ENCODE peak calls at places on chromosomes 7 and 10, in seven cellular contexts. M is fibroblast of lung; G is CD8-positive, alpha-beta T cell; Z is AG09309; A is NCI-H2081; T is effector CD4-positive, alpha-beta T cell; Y is LHCN-M2. R is an unnamed sample.

GRCh38 chr10:17214486-17214885 is 13.0 kb upstream of the TRDMT1 start:
- DNase-seq in G (no peak), Z (no peak), T (no peak), M (no peak), Y (no peak), A (no peak), R (no peak)

GRCh38 chr10:95655571-95656290 is 780 bp downstream of the ALDH18A1 start:
- DNase-seq in M (peak; percentile 36), Z (no peak), G (no peak), Y (peak; percentile 44), A (no peak), T (no peak), R (no peak)

GRCh38 chr10:9239298-9239697 is 1184.8 kb downstream of the GATA3 start:
- DNase-seq in T (no peak), M (no peak), A (no peak), Z (no peak), G (no peak), Y (no peak), R (peak; percentile 88)

GRCh38 chr10:13349776-13350274 is 1.7 kb upstream of the SEPHS1 start:
- DNase-seq in M (peak; percentile 48), G (no peak), T (no peak), A (no peak), Y (peak; percentile 52), Z (no peak), R (no peak)

GRCh38 chr10:100009283-100009792 is 409 bp downstream of the DNMBP start:
- DNase-seq in G (no peak), A (peak; percentile 14), Y (peak; percentile 52), M (peak; percentile 49), T (no peak), Z (no peak), R (no peak)

GRCh38 chr10:125060851-125061556 is 99.4 kb downstream of the CTBP2 start:
- DNase-seq in Z (peak; percentile 81), Y (peak; percentile 73), G (peak; percentile 9), M (peak; percentile 87), A (peak; percentile 25), T (no peak), R (peak; percentile 41)

GRCh38 chr10:2964632-2965296 is 102.6 kb upstream of the PFKP start:
- DNase-seq in T (no peak), A (no peak), Y (no peak), Z (no peak), G (no peak), M (no peak), R (no peak)

GRCh38 chr10:5343561-5343960 is 21.2 kb upstream of the UCN3 start:
- DNase-seq in T (no peak), Y (peak; percentile 37), G (no peak), Z (no peak), M (peak; percentile 2), A (no peak), R (no peak)

GRCh38 chr10:62188021-62188616 is 80.5 kb downstream of the RTKN2 start:
- DNase-seq in G (no peak), M (no peak), A (no peak), Y (no peak), Z (no peak), T (no peak), R (no peak)

GRCh38 chr10:26437637-26438461 is at the start of gene APBB1IP:
- DNase-seq in Y (no peak), G (peak; percentile 43), T (peak; percentile 11), Z (peak; percentile 53), M (peak; percentile 3), A (no peak), R (no peak)

GRCh38 chr7:92875719-92876118 is 39.3 kb upstream of the CDK6 start:
- DNase-seq in M (no peak), Y (peak; percentile 55), A (no peak), Z (no peak), G (no peak), T (no peak), R (peak; percentile 87)

GRCh38 chr7:134619627-134620331 is 26.9 kb upstream of the BPGM start:
- DNase-seq in G (no peak), M (peak; percentile 73), A (no peak), Y (peak; percentile 99), Z (peak; percentile 79), T (no peak), R (peak; percentile 66)

GRCh38 chr10:118032564-118032963 is 14.2 kb downstream of the RAB11FIP2 start:
- DNase-seq in A (no peak), M (no peak), G (no peak), T (no peak), Z (no peak), Y (no peak), R (no peak)

GRCh38 chr10:28180654-28181053 is 122.2 kb downstream of the MPP7 start:
- DNase-seq in Z (no peak), Y (no peak), A (no peak), T (no peak), M (no peak), G (no peak), R (no peak)

GRCh38 chr7:1235501-1236131 is 2.9 kb downstream of the UNCX start:
- DNase-seq in G (no peak), A (no peak), Y (no peak), T (no peak), M (no peak), Z (no peak), R (no peak)

GRCh38 chr7:111560773-111561658 is 1.3 kb downstream of the IMMP2L start:
- DNase-seq in T (no peak), G (no peak), A (no peak), M (peak; percentile 61), Y (peak; percentile 49), Z (no peak), R (peak; percentile 30)

GRCh38 chr10:71795248-71795647 is 21.9 kb upstream of the VSIR start:
- DNase-seq in Y (peak; percentile 15), T (no peak), M (peak; percentile 33), Z (no peak), A (no peak), G (no peak), R (no peak)

GRCh38 chr7:28419717-28420116 is 7.4 kb downstream of the CREB5 start:
- DNase-seq in G (no peak), T (no peak), Y (peak; percentile 87), A (no peak), Z (peak; percentile 61), M (peak; percentile 99), R (peak; percentile 89)

GRCh38 chr7:150403376-150404171 is 24.4 kb downstream of the ZNF775 start:
- DNase-seq in M (no peak), Y (no peak), A (no peak), Z (no peak), G (no peak), T (no peak), R (no peak)

GRCh38 chr7:155509025-155509724 is 37.2 kb downstream of the CNPY1 start:
- DNase-seq in Z (no peak), G (no peak), M (no peak), T (no peak), Y (no peak), A (no peak), R (no peak)

GRCh38 chr10:100826983-100827818 is 81.8 kb downstream of the PAX2 start:
- DNase-seq in G (no peak), A (no peak), Z (no peak), M (no peak), T (no peak), Y (no peak), R (no peak)

GRCh38 chr7:18225067-18225466 is 197.4 kb upstream of the PRPS1L1 start:
- DNase-seq in G (no peak), A (no peak), T (no peak), Y (no peak), Z (no peak), M (no peak), R (no peak)

GRCh38 chr7:38057829-38058228 is 120.2 kb upstream of the STARD3NL start:
- DNase-seq in G (no peak), Y (peak; percentile 38), A (no peak), Z (no peak), M (no peak), T (no peak), R (no peak)

GRCh38 chr10:111113961-111114830 is 37.4 kb downstream of the ADRA2A start:
- DNase-seq in G (no peak), T (no peak), A (no peak), Y (peak; percentile 52), M (no peak), Z (no peak), R (peak; percentile 6)

GRCh38 chr10:7908541-7909210 is 90.4 kb downstream of the TAF3 start:
- DNase-seq in M (no peak), G (no peak), T (no peak), Z (no peak), Y (peak; percentile 5), A (no peak), R (no peak)

GRCh38 chr7:55509322-55509721 is 63.0 kb downstream of the VOPP1 start:
- DNase-seq in G (no peak), Z (no peak), Y (peak; percentile 75), T (no peak), A (no peak), M (peak; percentile 67), R (peak; percentile 20)

GRCh38 chr7:32036557-32036956 is 33.6 kb downstream of the PDE1C start:
- DNase-seq in T (no peak), Y (peak; percentile 4), M (peak; percentile 28), Z (no peak), G (no peak), A (no peak), R (peak; percentile 53)

GRCh38 chr7:117565226-117565625 is 85.4 kb downstream of the CFTR start:
- DNase-seq in G (no peak), Z (no peak), M (no peak), T (no peak), Y (no peak), A (no peak), R (no peak)

GRCh38 chr7:41134242-41134872 is 568.5 kb downstream of the INHBA start:
- DNase-seq in G (no peak), Z (no peak), A (no peak), M (peak; percentile 11), Y (peak; percentile 66), T (no peak), R (peak; percentile 73)

GRCh38 chr10:93954299-93954698 is 39.4 kb upstream of the PLCE1 start:
- DNase-seq in G (no peak), Y (no peak), Z (no peak), M (no peak), T (no peak), A (no peak), R (no peak)

GRCh38 chr10:30529373-30529998 is 95.5 kb downstream of the MAP3K8 start:
- DNase-seq in A (no peak), G (peak; percentile 64), Z (no peak), M (no peak), Y (no peak), T (peak; percentile 64), R (no peak)

GRCh38 chr10:13352519-13352918 is 4.4 kb upstream of the SEPHS1 start:
- DNase-seq in Y (no peak), T (no peak), M (no peak), G (no peak), Z (no peak), A (no peak), R (no peak)

GRCh38 chr10:28768227-28768626 is 90.9 kb downstream of the BAMBI start:
- DNase-seq in A (peak; percentile 3), Y (no peak), G (no peak), Z (no peak), T (no peak), M (no peak), R (no peak)

GRCh38 chr10:113121153-113121552 is 171.1 kb downstream of the TCF7L2 start:
- DNase-seq in Y (no peak), A (no peak), T (no peak), Z (no peak), M (no peak), G (no peak), R (no peak)

GRCh38 chr7:36192050-36192824 is 39.2 kb downstream of the EEPD1 start:
- DNase-seq in M (peak; percentile 92), G (no peak), Y (peak; percentile 94), A (no peak), Z (peak; percentile 83), T (no peak), R (no peak)

GRCh38 chr10:68087338-68088029 is 12.4 kb upstream of the HERC4 start:
- DNase-seq in Y (no peak), M (no peak), A (no peak), Z (no peak), G (no peak), T (no peak), R (no peak)